ENCODE peak calls at places on chromosomes 4 and X, in six cellular contexts. K, H, G, P, C and J are unnamed samples.

GRCh38 chr4:25223770-25224375 is 10.0 kb upstream of the PI4K2B start:
- DNase-seq in G (peak), H (no peak), C (peak), K (peak), P (no peak), J (peak)

GRCh38 chrX:123803331-123803983 is 56.4 kb upstream of the XIAP start:
- DNase-seq in G (peak), P (peak), H (peak), C (peak), K (peak), J (peak)

GRCh38 chr4:109809657-109810056 is 5.9 kb upstream of the GAR1 start:
- DNase-seq in H (no peak), G (no peak), P (no peak), K (no peak), C (no peak), J (no peak)

GRCh38 chr4:81504685-81505598 is 33.2 kb upstream of the RASGEF1B start:
- DNase-seq in K (no peak), C (no peak), H (no peak), G (peak), P (peak), J (no peak)

GRCh38 chr4:56463711-56464110 is 3.7 kb upstream of the SRP72 start:
- DNase-seq in G (no peak), H (no peak), P (no peak), K (peak), C (no peak), J (no peak)

GRCh38 chr4:10607206-10607605 is 77.4 kb downstream of the CLNK start:
- DNase-seq in H (no peak), C (no peak), P (no peak), G (no peak), K (no peak), J (no peak)

GRCh38 chr4:112130903-112131302 is 14.4 kb upstream of the FAM241A start:
- DNase-seq in K (no peak), H (no peak), P (no peak), G (no peak), C (no peak), J (no peak)

GRCh38 chrX:125826080-125826479 is 340.0 kb downstream of the DCAF12L2 start:
- DNase-seq in G (no peak), C (no peak), P (no peak), H (no peak), K (no peak), J (no peak)

GRCh38 chr4:8419222-8420041 is 21.1 kb downstream of the ACOX3 start:
- DNase-seq in G (peak), H (no peak), C (no peak), K (peak), P (no peak), J (no peak)

GRCh38 chr4:30245140-30245539 is 475.0 kb upstream of the PCDH7 start:
- DNase-seq in G (no peak), C (no peak), P (no peak), H (no peak), K (no peak), J (no peak)

GRCh38 chr4:146335763-146336412 is 121.5 kb downstream of the REELD1 start:
- DNase-seq in C (no peak), G (no peak), P (no peak), H (no peak), K (no peak), J (peak)

DNA sequence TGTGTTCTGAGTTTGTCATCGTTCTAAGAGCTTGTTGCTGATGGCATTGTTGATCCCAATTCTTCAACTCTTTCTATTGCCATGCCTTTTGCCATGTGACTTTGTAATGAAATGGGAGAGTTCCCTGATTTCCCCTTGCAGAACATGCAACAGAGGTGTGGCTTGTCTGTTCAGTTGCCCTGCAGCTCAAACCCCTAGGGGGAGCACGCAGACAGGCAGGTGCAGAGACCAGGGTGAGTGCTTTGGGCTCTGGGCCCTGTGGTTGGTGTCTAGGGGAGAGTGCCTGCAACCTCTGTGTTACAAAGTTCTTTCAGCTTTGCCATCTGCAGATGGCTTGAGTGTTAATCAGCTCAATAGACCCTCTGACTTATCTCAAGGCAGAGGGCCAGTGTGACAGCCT is 332.7 kb downstream of the MID1IP1 start:
- DNase-seq in C (no peak), G (peak), K (peak), P (no peak), H (no peak), J (peak)
- TF ChIP-seq CTCF in C (no peak), G (peak), K (peak), P (no peak), H (no peak), J (no peak)

GRCh38 chrX:23403849-23404248 is 69.2 kb downstream of the PTCHD1 start:
- DNase-seq in G (no peak), C (no peak), K (peak), H (no peak), P (no peak), J (peak)
- TF ChIP-seq CTCF in G (peak), C (peak), K (no peak), H (no peak), P (no peak), J (peak)

GRCh38 chr4:173281001-173281400 is 53.2 kb downstream of the HMGB2 start:
- DNase-seq in H (no peak), K (peak), C (no peak), G (no peak), P (no peak), J (no peak)
- TF ChIP-seq CTCF in H (no peak), K (peak), C (no peak), G (no peak), P (no peak), J (no peak)

DNA sequence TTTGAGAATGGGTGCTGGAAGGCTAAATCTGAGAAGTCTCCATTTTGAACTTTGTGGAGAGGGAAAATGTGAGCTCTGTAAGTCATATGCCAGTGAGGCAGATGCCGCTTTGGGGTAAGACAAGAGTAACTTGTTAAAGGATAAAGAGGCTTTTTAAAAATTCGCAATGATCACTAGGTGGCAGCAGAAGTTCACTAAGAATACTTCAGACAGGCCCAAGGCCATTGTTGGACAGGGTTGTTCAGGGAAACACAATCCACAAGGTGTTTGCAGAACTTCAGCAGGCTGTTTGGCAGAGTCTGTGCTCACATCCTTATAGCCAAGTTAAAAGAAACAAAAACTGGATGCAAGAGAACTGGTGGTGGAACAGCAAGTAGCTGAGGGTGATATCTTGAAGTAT is 13.7 kb upstream of the PIGA start:
- DNase-seq in P (no peak), C (peak), H (peak), G (peak), K (peak), J (peak)
- TF ChIP-seq CTCF in P (no peak), C (peak), H (peak), G (peak), K (peak), J (peak)